ENCODE peak calls at places on chromosomes 16 and 17, in four cellular contexts. Q is GM23248, H is mammary epithelial cell, W is fibroblast of lung. T is an unnamed sample.

GRCh38 chr17:56897646-56898424 is 16.0 kb downstream of the TRIM25 start:
- DNase-seq in Q (no peak), H (no peak), W (no peak), T (no peak)

GRCh38 chr16:22023505-22023904 is 15.6 kb downstream of the MOSMO start:
- DNase-seq in Q (no peak), H (no peak), W (no peak), T (no peak)

GRCh38 chr16:57536306-57537193 is at the start of gene CCDC102A:
- DNase-seq in H (no peak), W (peak), Q (peak), T (no peak)

GRCh38 chr17:57085448-57086068 is 512 bp downstream of the AKAP1 start:
- DNase-seq in H (peak), W (peak), Q (peak), T (no peak)

GRCh38 chr16:30472328-30472942 is at the start of gene ITGAL:
- DNase-seq in Q (no peak), W (no peak), H (no peak), T (no peak)

GRCh38 chr16:29765167-29766032 is 12.7 kb upstream of the ZG16 start:
- DNase-seq in H (no peak), Q (no peak), W (no peak), T (no peak)

GRCh38 chr16:85675528-85675927 is 13.2 kb downstream of the GINS2 start:
- DNase-seq in Q (peak), W (peak), H (no peak), T (no peak)

GRCh38 chr16:48291303-48291702 is 44.0 kb upstream of the ABCC11 start:
- DNase-seq in H (peak), Q (peak), W (no peak), T (no peak)

GRCh38 chr16:54312502-54312991 is 26.0 kb upstream of the IRX3 start:
- DNase-seq in Q (no peak), H (no peak), W (no peak), T (no peak)

GRCh38 chr16:87835882-87836331 is 33.4 kb downstream of the SLC7A5 start:
- DNase-seq in W (no peak), H (no peak), Q (no peak), T (no peak)

GRCh38 chr16:55759983-55760664 is 72.8 kb downstream of the CES1 start:
- DNase-seq in Q (peak), H (no peak), W (peak), T (no peak)

GRCh38 chr17:52202572-52202876 is 44.0 kb upstream of the CA10 start:
- DNase-seq in H (no peak), W (no peak), Q (no peak), T (no peak)

GRCh38 chr17:81523139-81524062 is 4.8 kb upstream of the FSCN2 start:
- DNase-seq in H (no peak), Q (peak), W (peak), T (no peak)

GRCh38 chr16:14289692-14290340 is 218.7 kb downstream of the MRTFB start:
- DNase-seq in H (no peak), Q (peak), W (peak), T (no peak)

GRCh38 chr17:27550974-27551505 is 79.9 kb upstream of the LGALS9 start:
- DNase-seq in Q (no peak), W (no peak), H (no peak), T (no peak)

GRCh38 chr17:56114469-56114868 is 38.8 kb upstream of the ANKFN1 start:
- DNase-seq in Q (no peak), W (no peak), H (no peak), T (no peak)

GRCh38 chr17:50835563-50836231 is at the start of gene WFIKKN2:
- DNase-seq in H (no peak), Q (no peak), W (no peak), T (no peak)

GRCh38 chr16:68356249-68356918 is 45.6 kb downstream of the PRMT7 start:
- DNase-seq in H (no peak), W (no peak), Q (no peak), T (no peak)

GRCh38 chr16:47644661-47645060 is 183.5 kb downstream of the PHKB start:
- DNase-seq in Q (peak), W (peak), H (no peak), T (no peak)

GRCh38 chr16:19123535-19124178 is 9.9 kb downstream of the ITPRIPL2 start:
- DNase-seq in H (no peak), W (no peak), Q (no peak), T (no peak)

GRCh38 chr16:77974883-77975282 is 47.5 kb upstream of the CLEC3A start:
- DNase-seq in H (peak), W (no peak), Q (peak), T (no peak)

GRCh38 chr17:74923538-74924249 is 379 bp upstream of the OTOP2 start:
- DNase-seq in H (peak), W (peak), Q (peak), T (no peak)

GRCh38 chr17:74922172-74922571 is 883 bp downstream of the USH1G start:
- DNase-seq in H (no peak), W (no peak), Q (no peak), T (no peak)

GRCh38 chr17:74922694-74923537 is at the start of gene USH1G:
- DNase-seq in Q (no peak), H (no peak), W (peak), T (no peak)

GRCh38 chr17:74925242-74925641 is 1.2 kb downstream of the OTOP2 start:
- DNase-seq in Q (no peak), H (no peak), W (no peak), T (no peak)

GRCh38 chr17:74924250-74924948 is at the start of gene OTOP2:
- DNase-seq in Q (no peak), H (no peak), W (no peak), T (no peak)
- H3K4me2 ChIP-seq in Q (peak), H (peak), W (no peak), T (peak)

DNA sequence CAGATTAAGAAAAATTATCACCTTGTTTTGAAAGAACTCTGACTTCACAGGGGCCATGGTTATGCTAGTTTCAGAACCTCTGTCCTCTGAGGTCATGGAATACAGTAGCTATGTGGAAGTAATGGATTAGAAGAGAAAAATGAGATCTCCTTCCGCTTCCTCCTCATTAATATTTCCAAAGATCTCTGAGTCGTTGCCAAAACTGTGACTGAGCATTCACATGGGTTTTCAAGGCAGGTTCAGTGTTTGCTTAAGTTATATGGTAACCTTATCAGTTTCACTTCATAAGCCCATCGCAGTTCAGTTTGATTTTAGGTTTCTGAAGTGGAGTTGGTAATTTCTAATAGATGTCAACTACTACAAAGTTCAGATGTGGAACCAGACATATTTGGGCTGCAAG is 321.2 kb upstream of the SOX9 start:
- DNase-seq in W (no peak), H (no peak), Q (no peak), T (no peak)
- H3K27ac ChIP-seq in W (no peak), H (no peak), Q (no peak), T (no peak)

GRCh38 chr17:68594552-68594951 is 6.6 kb downstream of the FAM20A start:
- DNase-seq in H (no peak), W (no peak), Q (no peak), T (no peak)

GRCh38 chr17:68596411-68596945 is 4.7 kb downstream of the FAM20A start:
- DNase-seq in Q (no peak), W (no peak), H (no peak), T (no peak)

GRCh38 chr17:68598074-68598473 is 3.1 kb downstream of the FAM20A start:
- DNase-seq in Q (no peak), W (no peak), H (no peak), T (no peak)

GRCh38 chr17:68595496-68595895 is 5.7 kb downstream of the FAM20A start:
- DNase-seq in W (no peak), Q (no peak), H (no peak), T (no peak)

GRCh38 chr17:68595986-68596385 is 5.2 kb downstream of the FAM20A start:
- DNase-seq in W (no peak), H (no peak), Q (no peak), T (no peak)
- H3K4me2 ChIP-seq in W (no peak), H (no peak), Q (no peak), T (no peak)

GRCh38 chr16:2963611-2964415 is at the start of gene KREMEN2:
- DNase-seq in W (no peak), Q (peak), H (peak), T (no peak)
- H3K27ac ChIP-seq in W (no peak), Q (no peak), H (no peak), T (peak)

T was measured in keratinocyte.